ENCODE peak calls at places on chromosomes 6 and 20, in seven cellular contexts. M is Panc1, Z is SK-N-SH, Y is HepG2, I is H1, A is GM12878, P is K562. U is an unnamed sample.

GRCh38 chr20:23147964-23148720 is 62.0 kb upstream of the CD93 start:
- DNase-seq in Y (peak), I (no peak), Z (no peak), P (peak), M (peak), A (peak), U (peak)

GRCh38 chr6:138229663-138230194 is 11.4 kb upstream of the PBOV1 start:
- DNase-seq in P (no peak), Z (no peak), A (no peak), M (no peak), Y (no peak), I (no peak), U (no peak)

GRCh38 chr6:4049246-4049645 is 29.7 kb downstream of the FAM217A start:
- DNase-seq in P (no peak), Z (no peak), I (no peak), Y (no peak), M (no peak), A (no peak), U (no peak)

GRCh38 chr6:20866940-20867630 is 332.8 kb downstream of the CDKAL1 start:
- DNase-seq in Z (no peak), M (no peak), A (no peak), Y (no peak), P (no peak), I (no peak), U (no peak)

GRCh38 chr6:149565539-149566371 is 420 bp upstream of the GINM1 start:
- DNase-seq in A (peak), Y (peak), I (peak), Z (peak), M (peak), P (peak), U (peak)

GRCh38 chr6:69422474-69422873 is 374.3 kb downstream of the LMBRD1 start:
- DNase-seq in I (no peak), Z (peak), A (no peak), Y (no peak), M (no peak), P (no peak), U (no peak)

GRCh38 chr6:160457843-160458242 is 109.7 kb downstream of the SLC22A3 start:
- DNase-seq in Y (no peak), Z (no peak), M (no peak), P (no peak), I (no peak), A (no peak), U (no peak)

GRCh38 chr6:151209071-151209831 is 30.5 kb upstream of the AKAP12 start:
- DNase-seq in I (no peak), P (no peak), A (no peak), Z (peak), Y (peak), M (no peak), U (peak)

GRCh38 chr6:166221040-166221439 is 53.4 kb upstream of the TBXT start:
- DNase-seq in A (no peak), I (no peak), Z (no peak), P (no peak), M (no peak), Y (no peak), U (no peak)

GRCh38 chr6:31836676-31837611 is 9.4 kb downstream of the HSPA1B start:
- DNase-seq in I (no peak), Z (no peak), A (no peak), Y (no peak), M (no peak), P (peak), U (no peak)

GRCh38 chr6:34276881-34277762 is 28.3 kb upstream of the SMIM29 start:
- DNase-seq in P (peak), I (no peak), Z (no peak), M (no peak), Y (peak), A (no peak), U (no peak)

GRCh38 chr20:40675599-40676221 is 13.3 kb downstream of the MAFB start:
- DNase-seq in Z (no peak), A (no peak), M (no peak), Y (no peak), I (no peak), P (no peak), U (no peak)

GRCh38 chr20:41143354-41143753 is 6.0 kb downstream of the PLCG1 start:
- DNase-seq in Z (no peak), P (no peak), Y (no peak), M (no peak), I (no peak), A (no peak), U (no peak)

GRCh38 chr6:84791233-84791632 is 26.8 kb upstream of the TBX18 start:
- DNase-seq in Z (no peak), Y (no peak), I (no peak), P (peak), A (no peak), M (no peak), U (no peak)

GRCh38 chr6:113776998-113777397 is 80.1 kb upstream of the MARCKS start:
- DNase-seq in P (no peak), Y (no peak), I (no peak), Z (no peak), M (no peak), A (no peak), U (no peak)

GRCh38 chr6:32081168-32081624 is 27.9 kb downstream of the TNXB start:
- DNase-seq in A (no peak), P (peak), Z (peak), M (no peak), Y (no peak), I (no peak), U (no peak)

GRCh38 chr6:2433686-2434085 is 188.3 kb upstream of the GMDS start:
- DNase-seq in A (no peak), Y (no peak), M (no peak), I (no peak), Z (no peak), P (no peak), U (no peak)

GRCh38 chr20:59664389-59665055 is 60.2 kb downstream of the PHACTR3 start:
- DNase-seq in A (no peak), M (no peak), I (no peak), P (no peak), Y (no peak), Z (no peak), U (no peak)

GRCh38 chr6:146408583-146408982 is 135.1 kb upstream of the RAB32 start:
- DNase-seq in Z (no peak), I (no peak), M (no peak), P (no peak), A (no peak), Y (no peak), U (no peak)

GRCh38 chr6:70956451-70957283 is at the start of gene B3GAT2:
- DNase-seq in Z (peak), A (no peak), I (peak), P (no peak), Y (no peak), M (no peak), U (no peak)

GRCh38 chr6:153034139-153034538 is 31.6 kb upstream of the MTRF1L start:
- DNase-seq in I (no peak), P (no peak), A (no peak), M (no peak), Y (no peak), Z (no peak), U (no peak)

GRCh38 chr20:62641749-62642665 is at the start of gene SLCO4A1:
- DNase-seq in M (no peak), I (peak), Z (peak), P (peak), A (no peak), Y (peak), U (peak)

GRCh38 chr6:61809004-61809595 is 476.9 kb downstream of the KHDRBS2 start:
- DNase-seq in Z (peak), P (no peak), M (peak), Y (peak), A (no peak), I (no peak), U (no peak)

GRCh38 chr6:118281291-118281690 is 266.8 kb upstream of the PLN start:
- DNase-seq in P (no peak), M (no peak), I (no peak), Y (peak), A (no peak), Z (no peak), U (no peak)

GRCh38 chr6:149683256-149683860 is 34.5 kb downstream of the LATS1 start:
- DNase-seq in Z (no peak), Y (no peak), A (no peak), M (no peak), I (no peak), P (no peak), U (no peak)

GRCh38 chr6:145263807-145264206 is 471.5 kb downstream of the EPM2A start:
- DNase-seq in I (no peak), M (no peak), P (no peak), A (no peak), Z (peak), Y (no peak), U (no peak)

GRCh38 chr6:143583542-143584330 is 72.2 kb upstream of the FUCA2 start:
- DNase-seq in I (no peak), M (no peak), A (no peak), Y (no peak), P (no peak), Z (no peak), U (no peak)

GRCh38 chr6:20606831-20607230 is 72.6 kb downstream of the CDKAL1 start:
- DNase-seq in Y (no peak), A (no peak), I (no peak), P (no peak), M (no peak), Z (no peak), U (no peak)

GRCh38 chr20:2688041-2688591 is 4.5 kb upstream of the EBF4 start:
- DNase-seq in I (peak), M (no peak), P (peak), A (no peak), Z (peak), Y (no peak), U (peak)

GRCh38 chr20:58690851-58691250 is 1.7 kb upstream of the NPEPL1 start:
- DNase-seq in P (no peak), A (no peak), M (no peak), I (peak), Y (no peak), Z (no peak), U (no peak)

GRCh38 chr6:16338577-16339262 is 100.3 kb downstream of the GMPR start:
- DNase-seq in Y (no peak), Z (peak), P (peak), M (peak), I (no peak), A (no peak), U (no peak)

GRCh38 chr20:21020656-21021004 is 85.5 kb downstream of the LINC00237 start:
- DNase-seq in Y (peak), A (no peak), P (no peak), I (no peak), M (no peak), Z (no peak), U (no peak)

GRCh38 chr6:1597121-1597744 is 12.5 kb upstream of the FOXC1 start:
- DNase-seq in P (no peak), M (no peak), I (no peak), Y (no peak), A (no peak), Z (no peak), U (no peak)

GRCh38 chr6:4805553-4806307 is 29.5 kb downstream of the CDYL start:
- DNase-seq in Z (peak), I (peak), Y (peak), M (peak), P (no peak), A (no peak), U (peak)

GRCh38 chr20:20795721-20796120 is 83.3 kb upstream of the RALGAPA2 start:
- DNase-seq in P (no peak), A (no peak), Z (no peak), M (no peak), I (no peak), Y (no peak), U (no peak)

GRCh38 chr20:56922497-56922896 is 293.4 kb downstream of the TFAP2C start:
- DNase-seq in A (no peak), M (no peak), I (no peak), Z (no peak), Y (no peak), P (no peak), U (no peak)

GRCh38 chr6:136365781-136366354 is 76.2 kb upstream of the BCLAF1 start:
- DNase-seq in P (no peak), I (no peak), M (no peak), A (no peak), Z (no peak), Y (no peak), U (no peak)

GRCh38 chr6:140581601-140582000 is 1207.2 kb upstream of the CITED2 start:
- DNase-seq in I (no peak), A (no peak), Y (no peak), M (no peak), P (no peak), Z (no peak), U (no peak)

DNA sequence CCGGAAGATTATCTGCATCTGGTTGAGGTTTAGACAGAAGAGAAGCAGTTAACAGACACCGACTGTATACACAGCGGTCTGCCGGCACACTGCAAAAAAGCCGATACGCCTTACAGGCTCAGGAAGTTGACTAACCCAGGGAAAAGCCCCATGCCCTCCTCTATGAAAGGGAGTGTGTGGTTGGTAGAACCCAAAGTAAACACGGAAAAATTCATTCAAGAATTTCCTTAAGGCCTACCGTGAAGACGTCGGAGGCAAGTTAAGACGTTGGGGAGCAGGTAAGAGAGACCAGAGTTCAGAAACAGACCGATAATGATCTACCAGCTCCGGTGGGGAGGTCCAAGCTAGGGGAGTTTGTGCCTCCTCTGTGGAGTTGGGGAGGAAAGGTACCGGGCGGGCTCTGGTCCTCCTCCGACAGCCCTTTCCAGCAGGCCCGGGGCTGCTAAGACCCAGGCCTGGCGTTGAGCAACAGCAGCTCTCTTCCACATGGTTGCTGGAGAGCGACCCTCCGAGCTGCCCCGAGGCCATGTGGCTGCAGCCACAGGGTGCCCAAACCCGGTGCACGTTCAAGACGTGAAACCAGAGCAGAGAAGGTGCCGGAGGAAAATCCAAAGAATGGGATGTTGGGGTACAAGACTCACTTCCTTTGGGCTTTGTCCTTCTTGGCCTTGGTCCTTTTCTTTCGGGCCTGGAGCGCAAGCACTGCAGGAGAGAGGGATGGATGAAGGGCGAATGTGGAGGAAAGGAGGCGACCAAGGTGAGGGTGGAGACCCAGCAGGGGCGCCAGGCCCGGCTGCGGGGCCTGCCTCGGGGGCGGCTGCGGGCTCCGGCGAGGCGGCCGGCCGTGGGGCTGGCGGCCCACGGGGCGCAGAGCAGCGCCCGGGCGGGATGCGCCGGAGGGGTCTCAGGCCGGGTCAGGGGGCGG is 809 bp downstream of the SRPK1 start:
- DNase-seq in Z (peak), Y (peak), A (no peak), P (peak), I (peak), M (no peak), U (no peak)
- TF ChIP-seq SIN3A in Z (no peak), Y (peak), A (no peak), P (peak), I (no peak), M (no peak), U (peak)

GRCh38 chr20:49635171-49635570 is 67.2 kb upstream of the PTGIS start:
- DNase-seq in Z (peak), P (no peak), Y (no peak), A (no peak), I (no peak), M (no peak), U (no peak)
- TF ChIP-seq SIN3A in Z (no peak), P (no peak), Y (no peak), A (no peak), I (no peak), M (no peak), U (no peak)

GRCh38 chr6:15326072-15326614 is 80.3 kb downstream of the JARID2 start:
- DNase-seq in I (peak), A (no peak), P (no peak), Z (no peak), Y (no peak), M (no peak), U (no peak)
- TF ChIP-seq SIN3A in I (no peak), A (no peak), P (no peak), Z (no peak), Y (no peak), M (no peak), U (no peak)

GRCh38 chr6:157989541-157990289 is 8.1 kb downstream of the SYNJ2 start:
- DNase-seq in M (no peak), Z (peak), I (no peak), P (peak), A (no peak), Y (no peak), U (no peak)
- TF ChIP-seq SIN3A in M (peak), Z (no peak), I (no peak), P (no peak), A (no peak), Y (no peak), U (no peak)

GRCh38 chr6:46923476-46923875 is 1.7 kb upstream of the ADGRF5 start:
- DNase-seq in I (no peak), M (no peak), P (no peak), A (no peak), Z (no peak), Y (no peak), U (no peak)

GRCh38 chr6:46927066-46927465 is 5.3 kb upstream of the ADGRF5 start:
- DNase-seq in Z (no peak), M (no peak), A (no peak), Y (no peak), I (no peak), P (no peak), U (no peak)

GRCh38 chr6:46926481-46926880 is 4.7 kb upstream of the ADGRF5 start:
- DNase-seq in A (no peak), I (no peak), P (no peak), Y (no peak), M (no peak), Z (no peak), U (no peak)

GRCh38 chr6:46921731-46922130 is at the start of gene ADGRF5:
- DNase-seq in P (no peak), A (no peak), Z (no peak), M (no peak), I (no peak), Y (no peak), U (no peak)

DNA sequence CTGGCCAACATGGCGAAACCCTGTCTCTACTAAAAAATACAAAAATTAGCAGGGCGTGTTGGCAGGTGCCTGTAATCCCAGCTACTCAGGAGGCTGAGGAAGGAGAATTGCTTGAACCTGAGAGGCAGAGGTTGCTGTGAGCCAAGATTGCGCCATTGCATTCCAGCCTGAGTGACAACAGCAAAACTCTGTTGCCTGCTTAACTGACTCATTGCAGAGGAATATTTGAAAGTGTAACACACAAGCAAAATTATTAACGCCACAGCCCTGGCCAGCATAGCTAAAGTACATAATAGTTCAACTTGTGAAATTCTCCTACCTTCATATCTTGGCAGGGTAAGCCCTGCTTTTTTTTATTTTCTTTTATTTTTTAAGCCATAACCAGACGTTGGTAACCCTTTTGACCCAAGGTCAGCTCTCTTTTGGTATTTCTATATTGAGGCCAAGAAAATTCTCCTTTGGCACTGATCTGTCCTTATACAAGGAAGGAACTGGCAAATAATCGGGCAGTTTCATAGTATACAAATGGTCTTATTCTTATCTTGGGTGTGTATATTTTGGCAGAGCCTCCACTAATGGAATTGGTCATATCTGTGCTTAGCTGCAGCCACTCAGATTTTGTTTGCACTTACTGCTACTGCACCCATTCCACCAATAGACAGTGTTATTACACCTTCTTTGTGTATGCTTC is 4.0 kb upstream of the ADGRF5 start:
- DNase-seq in M (peak), I (no peak), A (no peak), Y (peak), P (no peak), Z (no peak), U (no peak)
- TF ChIP-seq SIN3A in M (no peak), I (no peak), A (no peak), Y (no peak), P (no peak), Z (no peak), U (no peak)

DNA sequence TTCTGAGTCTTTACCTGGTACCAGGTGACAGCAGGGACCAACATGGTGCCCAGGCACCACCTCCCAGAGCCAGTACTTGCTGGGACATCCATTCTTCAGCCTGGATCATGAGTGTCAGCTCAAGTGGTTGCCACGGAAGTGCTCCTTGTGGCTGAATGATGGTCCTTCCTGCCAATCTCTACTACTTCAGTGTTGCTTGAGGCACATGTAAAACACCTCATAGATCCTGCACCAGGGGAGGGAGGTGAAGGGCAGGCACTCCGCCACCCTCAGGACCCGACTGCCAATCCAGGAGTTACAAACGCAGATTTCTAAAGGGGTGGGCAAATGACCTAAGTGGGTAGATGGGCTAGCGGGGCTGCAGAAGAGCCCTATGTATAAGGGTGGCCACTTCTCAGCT is 226.0 kb downstream of the PREX1 start:
- DNase-seq in I (no peak), Y (no peak), A (no peak), P (no peak), M (no peak), Z (no peak), U (no peak)
- TF ChIP-seq SIN3A in I (no peak), Y (no peak), A (no peak), P (no peak), M (no peak), Z (no peak), U (no peak)

GRCh38 chr6:13461805-13462204 is 25.6 kb downstream of the GFOD1 start:
- DNase-seq in P (no peak), A (no peak), Z (no peak), Y (no peak), M (no peak), I (no peak), U (no peak)
- TF ChIP-seq SIN3A in P (no peak), A (no peak), Z (no peak), Y (no peak), M (no peak), I (no peak), U (no peak)

DNA sequence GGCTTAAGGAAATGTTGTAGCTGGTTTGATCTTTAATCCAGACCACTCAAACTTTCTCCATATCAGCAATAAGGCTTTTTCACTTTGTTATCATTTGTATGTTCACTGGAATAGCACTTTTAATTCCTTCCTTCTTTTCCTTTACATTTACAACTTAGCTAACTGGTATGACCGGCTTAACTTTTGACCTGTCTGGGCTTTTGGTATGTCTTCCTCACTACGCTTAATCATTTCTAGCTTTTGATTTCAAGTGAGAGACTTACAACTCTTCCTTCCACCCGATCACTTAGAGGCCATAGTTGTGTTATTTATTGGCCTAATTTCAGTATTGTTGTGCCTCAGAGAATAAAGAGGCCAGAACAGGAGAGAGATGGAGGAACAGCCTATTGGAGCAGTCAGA is 236.6 kb upstream of the BMP2 start:
- DNase-seq in P (no peak), Z (no peak), I (no peak), A (no peak), M (no peak), Y (no peak), U (no peak)
- TF ChIP-seq SIN3A in P (no peak), Z (no peak), I (no peak), A (no peak), M (no peak), Y (no peak), U (no peak)